ENCODE peak calls at places on chromosomes 5 and 9, in six cellular contexts. Q is Caco-2, X is adrenal gland, F is GM06990, S is Peyer's patch, J is GM10248. D is an unnamed sample.

GRCh38 chr9:33748633-33749304 is 46.6 kb upstream of the PRSS3 start:
- DNase-seq in Q (no peak), X (no peak), F (no peak), S (peak), J (no peak), D (no peak)

GRCh38 chr9:124616961-124617360 is 109.8 kb upstream of the NR5A1 start:
- DNase-seq in Q (no peak), X (no peak), F (no peak), S (no peak), J (no peak), D (no peak)

GRCh38 chr9:109320734-109321448 is at the start of gene EPB41L4B:
- DNase-seq in Q (peak), X (peak), F (peak), S (peak), J (peak), D (peak)

GRCh38 chr5:133259199-133259997 is 207.6 kb downstream of the HSPA4 start:
- DNase-seq in Q (no peak), X (no peak), F (no peak), S (no peak), J (no peak), D (no peak)

GRCh38 chr5:180299526-180299925 is 7.6 kb upstream of the MAPK9 start:
- DNase-seq in Q (no peak), X (no peak), F (no peak), S (no peak), J (no peak), D (no peak)

GRCh38 chr5:72465068-72465467 is 42.1 kb downstream of the ZNF366 start:
- DNase-seq in Q (no peak), X (no peak), F (no peak), S (no peak), J (no peak), D (no peak)

GRCh38 chr5:124436294-124436693 is 310.1 kb downstream of the ZNF608 start:
- DNase-seq in Q (no peak), X (no peak), F (no peak), S (no peak), J (no peak), D (no peak)

GRCh38 chr5:136034492-136034891 is 5.7 kb downstream of the TGFBI start:
- DNase-seq in Q (no peak), X (no peak), F (no peak), S (no peak), J (no peak), D (no peak)

GRCh38 chr9:18142964-18143363 is 331.0 kb upstream of the ADAMTSL1 start:
- DNase-seq in Q (no peak), X (no peak), F (no peak), S (no peak), J (no peak), D (no peak)

GRCh38 chr5:58135571-58136335 is 324.1 kb downstream of the PLK2 start:
- DNase-seq in Q (no peak), X (no peak), F (no peak), S (no peak), J (no peak), D (no peak)

GRCh38 chr9:546797-547223 is 294.7 kb upstream of the DMRT1 start:
- DNase-seq in Q (no peak), X (no peak), F (no peak), S (no peak), J (no peak), D (no peak)

GRCh38 chr9:37618817-37619216 is 26.4 kb upstream of the TOMM5 start:
- DNase-seq in Q (no peak), X (no peak), F (no peak), S (no peak), J (no peak), D (no peak)

DNA sequence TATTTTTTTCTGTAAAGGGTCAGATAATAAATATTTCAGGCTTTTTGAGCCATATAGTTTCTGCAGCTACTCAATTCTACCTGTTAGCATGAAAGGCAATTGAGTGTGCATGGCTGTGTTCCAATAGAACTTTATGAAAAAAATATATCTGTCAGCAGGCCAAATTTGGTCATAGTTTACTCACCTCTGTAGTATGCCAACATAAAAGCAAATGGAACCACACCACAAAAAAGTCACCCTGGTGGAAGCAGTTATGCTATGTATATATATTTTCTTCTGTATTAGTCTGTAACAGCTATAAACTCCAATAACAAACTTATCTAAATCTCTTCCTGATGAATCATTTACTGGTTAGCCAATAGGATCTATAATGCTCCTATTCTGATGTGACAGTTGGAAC is 3.4 kb downstream of the SLC38A9 start:
- DNase-seq in Q (no peak), X (no peak), F (no peak), S (no peak), J (no peak), D (no peak)
- TF ChIP-seq CTCF in Q (no peak), X (no peak), F (no peak), S (no peak), J (no peak), D (no peak)

GRCh38 chr9:75588808-75589207 is 301.7 kb upstream of the PCSK5 start:
- DNase-seq in Q (no peak), X (no peak), F (no peak), S (no peak), J (no peak), D (no peak)
- TF ChIP-seq CTCF in Q (no peak), X (no peak), F (peak), S (no peak), J (no peak), D (peak)

DNA sequence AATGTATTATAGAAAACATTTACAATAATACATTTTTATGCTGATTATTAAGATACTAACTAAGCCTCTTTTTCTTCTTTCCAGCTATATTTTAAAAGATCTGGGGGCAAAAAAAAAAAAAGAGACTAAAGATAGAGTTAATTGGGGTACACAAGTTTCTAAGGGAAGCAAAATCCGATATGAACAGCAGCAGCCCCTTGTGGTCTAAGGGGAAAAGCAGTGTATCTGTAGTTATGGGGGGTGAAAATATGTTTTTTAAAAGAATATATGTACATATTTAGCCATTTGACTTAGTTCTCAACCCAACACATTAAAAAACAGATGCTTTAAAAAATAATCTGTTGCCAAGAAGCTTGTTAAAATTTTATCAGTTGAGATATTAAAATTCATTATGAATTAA is 134.3 kb upstream of the POU5F2 start:
- DNase-seq in Q (no peak), X (no peak), F (no peak), S (no peak), J (no peak), D (no peak)
- TF ChIP-seq CTCF in Q (peak), X (no peak), F (no peak), S (no peak), J (no peak), D (no peak)

DNA sequence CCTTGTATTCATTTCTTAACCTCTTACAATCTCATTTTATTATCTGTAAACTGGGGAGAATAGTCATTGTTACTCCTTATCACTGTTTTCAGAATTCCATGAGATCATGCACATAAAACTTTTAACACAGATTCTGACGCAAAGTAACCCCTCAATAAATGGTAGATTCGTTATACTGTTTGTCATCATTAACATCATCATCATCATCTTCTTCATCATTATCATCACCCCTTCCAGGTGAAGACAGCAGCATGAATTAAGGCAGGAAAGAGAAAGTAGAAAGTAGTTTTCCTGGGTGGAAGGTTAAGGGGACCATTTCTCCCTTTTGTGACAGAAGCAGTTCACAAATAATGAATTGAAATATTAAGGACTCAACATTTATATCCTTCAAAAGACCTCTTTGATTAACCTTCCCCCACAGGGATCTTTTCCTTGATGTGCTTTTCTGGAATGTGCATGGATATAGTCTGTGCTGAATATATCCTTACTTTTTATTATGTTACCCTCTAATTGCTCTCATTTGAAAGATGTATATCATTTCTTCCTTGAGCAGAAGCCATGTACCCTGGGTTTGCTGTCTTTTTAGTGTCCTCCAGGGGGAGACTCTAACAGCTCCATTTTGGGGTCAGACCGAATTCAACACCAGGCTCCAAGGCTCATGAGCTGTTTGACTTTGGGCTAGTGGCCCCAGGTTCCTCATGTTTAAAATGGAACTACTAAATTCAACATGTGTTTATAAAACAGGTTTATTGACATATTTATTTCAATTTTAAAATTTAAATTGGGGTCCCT is 1029.9 kb upstream of the WWC1 start:
- DNase-seq in Q (no peak), X (no peak), F (no peak), S (no peak), J (no peak), D (no peak)
- TF ChIP-seq CTCF in Q (peak), X (peak), F (peak), S (no peak), J (no peak), D (no peak)

GRCh38 chr9:136944519-136945332 is at the start of the genes C8G and FBXW5:
- DNase-seq in Q (peak), X (peak), F (peak), S (peak), J (peak), D (peak)

GRCh38 chr9:136942881-136943230 is 1.7 kb downstream of the FBXW5 start:
- DNase-seq in Q (peak), X (no peak), F (no peak), S (no peak), J (no peak), D (no peak)

GRCh38 chr9:136945333-136946227 is 537 bp downstream of the C8G start:
- DNase-seq in Q (no peak), X (no peak), F (no peak), S (no peak), J (no peak), D (peak)

GRCh38 chr9:136943291-136944093 is 1.0 kb downstream of the FBXW5 start:
- DNase-seq in Q (peak), X (peak), F (peak), S (no peak), J (peak), D (no peak)

DNA sequence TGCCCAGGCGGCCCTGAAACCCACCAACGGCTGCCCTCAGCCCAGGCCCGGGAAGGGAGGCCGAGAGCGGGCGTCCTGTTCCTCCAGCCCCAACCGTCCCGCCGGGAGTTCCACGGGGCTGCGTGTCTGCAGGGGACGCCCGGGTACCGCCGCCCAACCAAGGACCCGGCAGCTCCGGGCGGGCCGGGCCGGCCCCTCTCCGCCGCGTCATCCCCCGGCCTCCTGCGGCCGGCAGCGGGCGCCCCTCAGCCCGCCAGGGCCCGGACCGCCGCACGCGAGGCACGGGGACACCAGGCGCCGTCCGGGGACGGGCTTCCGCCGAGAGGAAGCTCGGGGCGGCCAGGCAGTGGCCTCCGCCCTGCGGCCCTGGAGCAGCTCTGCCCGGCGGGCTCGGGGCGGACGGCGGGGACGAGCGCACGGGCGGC is 432 bp downstream of the FBXW5 start:
- DNase-seq in Q (no peak), X (no peak), F (no peak), S (peak), J (peak), D (no peak)
- TF ChIP-seq CTCF in Q (no peak), X (no peak), F (no peak), S (no peak), J (peak), D (no peak)

D was measured in lower lobe of right lung.